ENCODE peak calls at places on chromosomes 1 and 21, in ten cellular contexts. One of them, this sample, is unnamed.

GRCh38 chr1:3827813-3828307 is 29.2 kb downstream of the CEP104 start:
- DNase-seq in fibroblast of pulmonary artery: no peak
- DNase-seq in ascending aorta: no peak
- DNase-seq in GM23338: peak
- DNase-seq in GM06990: no peak
- DNase-seq in fibroblast of lung: peak
- DNase-seq in pancreas: no peak
- DNase-seq in BE2C: peak
- DNase-seq in heart left ventricle: no peak
- DNase-seq in A673: no peak
- DNase-seq in this sample: no peak

GRCh38 chr1:178518894-178519293 is 6.0 kb downstream of the TEX35 start:
- DNase-seq in fibroblast of pulmonary artery: no peak
- DNase-seq in GM23338: no peak
- DNase-seq in heart left ventricle: peak
- DNase-seq in A673: no peak
- DNase-seq in BE2C: no peak
- DNase-seq in fibroblast of lung: no peak
- DNase-seq in GM06990: no peak
- DNase-seq in pancreas: no peak
- DNase-seq in ascending aorta: no peak
- DNase-seq in this sample: no peak

GRCh38 chr1:155971910-155972809 is 6.2 kb downstream of the ARHGEF2 start:
- DNase-seq in fibroblast of lung: no peak
- DNase-seq in BE2C: no peak
- DNase-seq in GM23338: no peak
- DNase-seq in pancreas: no peak
- DNase-seq in ascending aorta: no peak
- DNase-seq in GM06990: no peak
- DNase-seq in fibroblast of pulmonary artery: no peak
- DNase-seq in heart left ventricle: no peak
- DNase-seq in A673: no peak
- DNase-seq in this sample: no peak

GRCh38 chr1:90722874-90723273 is 5.8 kb upstream of the BARHL2 start:
- DNase-seq in GM06990: no peak
- DNase-seq in fibroblast of pulmonary artery: no peak
- DNase-seq in GM23338: no peak
- DNase-seq in fibroblast of lung: no peak
- DNase-seq in heart left ventricle: no peak
- DNase-seq in BE2C: no peak
- DNase-seq in A673: no peak
- DNase-seq in pancreas: no peak
- DNase-seq in ascending aorta: no peak
- DNase-seq in this sample: no peak

GRCh38 chr1:15060104-15060503 is 93.4 kb upstream of the TMEM51 start:
- DNase-seq in fibroblast of lung: no peak
- DNase-seq in GM06990: no peak
- DNase-seq in ascending aorta: no peak
- DNase-seq in BE2C: no peak
- DNase-seq in heart left ventricle: no peak
- DNase-seq in A673: no peak
- DNase-seq in pancreas: no peak
- DNase-seq in GM23338: peak
- DNase-seq in fibroblast of pulmonary artery: no peak
- DNase-seq in this sample: no peak

GRCh38 chr1:238186887-238187574 is 296.3 kb upstream of the ZP4 start:
- DNase-seq in GM06990: peak
- DNase-seq in fibroblast of lung: no peak
- DNase-seq in fibroblast of pulmonary artery: no peak
- DNase-seq in heart left ventricle: no peak
- DNase-seq in ascending aorta: no peak
- DNase-seq in BE2C: no peak
- DNase-seq in GM23338: no peak
- DNase-seq in A673: no peak
- DNase-seq in pancreas: no peak
- DNase-seq in this sample: no peak

GRCh38 chr21:34915364-34915834 is 133.7 kb downstream of the RUNX1 start:
- DNase-seq in pancreas: no peak
- DNase-seq in fibroblast of pulmonary artery: peak
- DNase-seq in ascending aorta: no peak
- DNase-seq in BE2C: no peak
- DNase-seq in GM06990: no peak
- DNase-seq in GM23338: peak
- DNase-seq in heart left ventricle: no peak
- DNase-seq in fibroblast of lung: peak
- DNase-seq in A673: no peak
- DNase-seq in this sample: peak

GRCh38 chr1:174877208-174877673 is 122.5 kb upstream of the CACYBP start:
- DNase-seq in GM23338: no peak
- DNase-seq in heart left ventricle: no peak
- DNase-seq in GM06990: no peak
- DNase-seq in pancreas: peak
- DNase-seq in A673: no peak
- DNase-seq in fibroblast of lung: no peak
- DNase-seq in ascending aorta: no peak
- DNase-seq in fibroblast of pulmonary artery: no peak
- DNase-seq in BE2C: no peak
- DNase-seq in this sample: no peak

GRCh38 chr1:111406325-111406768 is 21.2 kb downstream of the OVGP1 start:
- DNase-seq in GM23338: peak
- DNase-seq in ascending aorta: no peak
- DNase-seq in fibroblast of pulmonary artery: peak
- DNase-seq in heart left ventricle: no peak
- DNase-seq in A673: no peak
- DNase-seq in GM06990: peak
- DNase-seq in BE2C: no peak
- DNase-seq in pancreas: peak
- DNase-seq in fibroblast of lung: no peak
- DNase-seq in this sample: no peak

DNA sequence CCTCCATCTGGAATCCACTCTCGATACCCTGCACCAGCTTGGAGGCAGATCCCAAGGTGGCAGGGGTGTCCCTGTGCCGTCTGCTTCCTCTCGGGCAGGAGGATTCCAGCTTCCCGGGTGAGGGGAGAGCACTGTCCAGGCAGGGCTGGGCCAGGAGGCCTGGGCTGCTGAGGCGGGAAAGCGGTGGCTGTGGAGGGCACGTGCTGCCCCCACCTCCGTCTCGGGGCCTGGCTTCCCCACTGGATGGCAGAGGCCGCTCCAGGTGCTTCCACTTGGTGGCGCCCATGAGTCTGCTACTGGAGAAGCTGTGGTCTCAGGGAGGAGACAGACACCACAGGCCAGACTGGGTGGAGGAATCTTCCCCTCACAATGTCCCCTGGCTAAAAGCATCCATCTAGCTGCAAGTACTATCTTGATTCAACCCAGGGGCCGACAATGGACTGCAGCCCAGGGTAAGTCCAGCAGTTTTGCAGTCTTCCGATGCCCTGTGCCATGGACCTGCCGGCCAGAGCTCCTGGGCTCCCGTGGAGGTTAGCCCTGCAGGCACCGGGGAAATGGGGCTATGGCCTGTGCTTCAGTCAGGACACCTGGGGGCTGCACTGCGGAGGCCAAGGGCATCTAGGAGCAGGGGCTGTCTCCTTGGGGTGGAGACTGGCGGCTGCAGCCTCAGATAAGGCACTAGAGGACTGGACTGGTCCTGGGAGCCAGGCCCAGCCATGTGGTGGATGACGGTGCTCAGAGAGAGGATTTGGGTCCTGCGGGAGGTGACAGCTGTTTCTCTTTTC is 41.3 kb upstream of the EIF4G3 start:
- DNase-seq in GM23338: peak
- DNase-seq in fibroblast of pulmonary artery: peak
- DNase-seq in A673: peak
- DNase-seq in ascending aorta: no peak
- DNase-seq in fibroblast of lung: peak
- DNase-seq in heart left ventricle: no peak
- DNase-seq in BE2C: peak
- DNase-seq in pancreas: peak
- DNase-seq in GM06990: peak
- DNase-seq in this sample: no peak
- TF ChIP-seq CTCF in GM23338: peak
- TF ChIP-seq CTCF in fibroblast of pulmonary artery: peak
- TF ChIP-seq CTCF in A673: peak
- TF ChIP-seq CTCF in ascending aorta: peak
- TF ChIP-seq CTCF in fibroblast of lung: peak
- TF ChIP-seq CTCF in heart left ventricle: peak
- TF ChIP-seq CTCF in BE2C: peak
- TF ChIP-seq CTCF in pancreas: no peak
- TF ChIP-seq CTCF in GM06990: peak
- TF ChIP-seq CTCF in this sample: peak

GRCh38 chr1:171740356-171740863 is 1.5 kb downstream of the VAMP4 start:
- DNase-seq in pancreas: no peak
- DNase-seq in heart left ventricle: no peak
- DNase-seq in GM06990: no peak
- DNase-seq in fibroblast of lung: no peak
- DNase-seq in GM23338: no peak
- DNase-seq in A673: no peak
- DNase-seq in BE2C: no peak
- DNase-seq in fibroblast of pulmonary artery: no peak
- DNase-seq in ascending aorta: no peak
- DNase-seq in this sample: peak
- H3K4me3 ChIP-seq in pancreas: no peak
- H3K4me3 ChIP-seq in heart left ventricle: peak
- H3K4me3 ChIP-seq in GM06990: no peak
- H3K4me3 ChIP-seq in fibroblast of lung: peak
- H3K4me3 ChIP-seq in GM23338: peak
- H3K4me3 ChIP-seq in A673: peak
- H3K4me3 ChIP-seq in BE2C: peak
- H3K4me3 ChIP-seq in fibroblast of pulmonary artery: peak
- H3K4me3 ChIP-seq in ascending aorta: peak
- H3K4me3 ChIP-seq in this sample: peak

GRCh38 chr21:37799193-37800121 is 116.8 kb downstream of the KCNJ6 start:
- DNase-seq in A673: no peak
- DNase-seq in GM06990: no peak
- DNase-seq in ascending aorta: no peak
- DNase-seq in fibroblast of pulmonary artery: no peak
- DNase-seq in heart left ventricle: no peak
- DNase-seq in BE2C: no peak
- DNase-seq in GM23338: no peak
- DNase-seq in pancreas: no peak
- DNase-seq in fibroblast of lung: no peak
- DNase-seq in this sample: peak
- TF ChIP-seq CTCF in A673: no peak
- TF ChIP-seq CTCF in GM06990: no peak
- TF ChIP-seq CTCF in ascending aorta: no peak
- TF ChIP-seq CTCF in fibroblast of pulmonary artery: no peak
- TF ChIP-seq CTCF in heart left ventricle: no peak
- TF ChIP-seq CTCF in BE2C: no peak
- TF ChIP-seq CTCF in GM23338: no peak
- TF ChIP-seq CTCF in pancreas: no peak
- TF ChIP-seq CTCF in fibroblast of lung: no peak
- TF ChIP-seq CTCF in this sample: no peak

GRCh38 chr1:150152182-150152536 is 2.4 kb downstream of the PLEKHO1 start:
- DNase-seq in BE2C: no peak
- DNase-seq in fibroblast of pulmonary artery: peak
- DNase-seq in fibroblast of lung: no peak
- DNase-seq in GM06990: no peak
- DNase-seq in ascending aorta: no peak
- DNase-seq in GM23338: no peak
- DNase-seq in pancreas: no peak
- DNase-seq in heart left ventricle: no peak
- DNase-seq in A673: no peak
- DNase-seq in this sample: no peak
- H3K4me3 ChIP-seq in BE2C: no peak
- H3K4me3 ChIP-seq in fibroblast of pulmonary artery: peak
- H3K4me3 ChIP-seq in fibroblast of lung: peak
- H3K4me3 ChIP-seq in GM06990: peak
- H3K4me3 ChIP-seq in ascending aorta: peak
- H3K4me3 ChIP-seq in GM23338: peak
- H3K4me3 ChIP-seq in pancreas: no peak
- H3K4me3 ChIP-seq in heart left ventricle: peak
- H3K4me3 ChIP-seq in A673: peak
- H3K4me3 ChIP-seq in this sample: peak

DNA sequence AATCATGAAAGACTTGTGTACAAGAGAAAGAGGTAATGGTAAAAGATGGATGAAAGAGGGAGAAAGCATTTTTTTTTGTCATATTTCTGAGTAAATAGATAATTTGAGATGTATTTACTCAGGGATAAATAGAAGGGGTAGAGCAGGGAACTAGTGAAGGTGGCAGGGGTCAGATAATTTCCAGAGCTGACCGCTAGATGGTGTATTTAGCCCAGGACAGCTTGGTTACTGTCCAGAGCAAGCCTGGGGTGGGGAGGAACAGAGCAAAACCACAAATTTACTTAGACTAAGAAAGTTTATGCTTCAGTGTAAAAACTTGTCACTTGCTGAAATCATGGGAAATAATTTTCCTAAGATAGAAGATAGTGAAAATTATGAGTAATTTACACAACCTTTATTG is 91.5 kb downstream of the XCL2 start:
- DNase-seq in ascending aorta: no peak
- DNase-seq in fibroblast of lung: no peak
- DNase-seq in fibroblast of pulmonary artery: no peak
- DNase-seq in BE2C: no peak
- DNase-seq in GM23338: peak
- DNase-seq in pancreas: no peak
- DNase-seq in heart left ventricle: no peak
- DNase-seq in GM06990: no peak
- DNase-seq in A673: no peak
- DNase-seq in this sample: no peak
- TF ChIP-seq CTCF in ascending aorta: no peak
- TF ChIP-seq CTCF in fibroblast of lung: peak
- TF ChIP-seq CTCF in fibroblast of pulmonary artery: peak
- TF ChIP-seq CTCF in BE2C: peak
- TF ChIP-seq CTCF in GM23338: peak
- TF ChIP-seq CTCF in pancreas: no peak
- TF ChIP-seq CTCF in heart left ventricle: no peak
- TF ChIP-seq CTCF in GM06990: peak
- TF ChIP-seq CTCF in A673: peak
- TF ChIP-seq CTCF in this sample: peak

DNA sequence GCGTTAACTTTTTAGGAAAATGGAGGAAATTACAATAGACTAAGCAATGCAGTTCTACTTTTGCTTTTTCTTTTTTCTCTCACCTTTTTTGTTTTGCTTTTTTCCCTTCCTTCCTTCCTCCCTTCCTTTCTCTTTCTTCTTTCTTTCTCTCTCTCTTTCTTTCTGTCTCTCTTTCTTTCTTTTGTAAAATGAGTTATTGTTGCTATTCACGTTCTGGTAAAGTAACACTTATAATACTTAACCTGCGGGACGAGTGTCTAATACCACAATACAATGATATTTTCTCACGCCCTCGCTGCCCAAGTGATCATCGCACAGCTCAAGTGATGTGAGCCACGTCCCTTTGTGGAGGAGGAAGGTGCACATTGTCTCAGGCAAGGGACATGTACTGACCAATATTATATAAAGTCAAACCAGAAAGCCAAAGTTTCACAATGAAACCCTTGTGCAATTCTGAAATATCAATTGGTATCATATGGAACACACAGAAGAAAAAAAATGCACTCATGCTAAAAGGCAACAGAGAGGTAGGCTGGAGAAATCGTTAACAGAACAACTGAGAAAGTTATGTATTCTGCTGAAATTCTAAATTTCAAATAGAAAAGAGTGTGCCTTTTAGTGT is 1.7 kb downstream of the JAM2 start:
- DNase-seq in heart left ventricle: no peak
- DNase-seq in A673: no peak
- DNase-seq in BE2C: no peak
- DNase-seq in GM23338: no peak
- DNase-seq in ascending aorta: no peak
- DNase-seq in fibroblast of pulmonary artery: no peak
- DNase-seq in GM06990: no peak
- DNase-seq in pancreas: no peak
- DNase-seq in fibroblast of lung: no peak
- DNase-seq in this sample: no peak
- H3K4me3 ChIP-seq in heart left ventricle: peak
- H3K4me3 ChIP-seq in A673: peak
- H3K4me3 ChIP-seq in BE2C: peak
- H3K4me3 ChIP-seq in GM23338: peak
- H3K4me3 ChIP-seq in ascending aorta: peak
- H3K4me3 ChIP-seq in fibroblast of pulmonary artery: no peak
- H3K4me3 ChIP-seq in GM06990: peak
- H3K4me3 ChIP-seq in pancreas: no peak
- H3K4me3 ChIP-seq in fibroblast of lung: peak
- H3K4me3 ChIP-seq in this sample: peak